ENCODE peak calls at places on chromosomes 7 and 10, in four cellular contexts. P is fibroblast of mammary gland, H is A549, B is AG10803. N is an unnamed sample.

GRCh38 chr10:102431452-102432124 is 786 bp downstream of the CUEDC2 start:
- DNase-seq in H (no peak), P (peak; percentile 58), B (peak; percentile 53), N (peak; percentile 57)

GRCh38 chr7:13908667-13909382 is 80.6 kb downstream of the ETV1 start:
- DNase-seq in H (no peak), P (peak; percentile 29), B (no peak), N (peak; percentile 66)

GRCh38 chr10:5603848-5604170 is 62.6 kb downstream of the ASB13 start:
- DNase-seq in B (no peak), P (no peak), H (no peak), N (no peak)

GRCh38 chr10:10094700-10095099 is 923.0 kb upstream of the CELF2 start:
- DNase-seq in B (no peak), P (peak; percentile 68), H (no peak), N (peak; percentile 45)

GRCh38 chr10:30026578-30026977 is 32.8 kb downstream of the JCAD start:
- DNase-seq in B (no peak), H (no peak), P (no peak), N (no peak)

GRCh38 chr7:149043936-149044335 is 15.6 kb upstream of the PDIA4 start:
- DNase-seq in H (no peak), P (no peak), B (no peak), N (no peak)

GRCh38 chr7:19989906-19990305 is 216.5 kb upstream of the TMEM196 start:
- DNase-seq in B (no peak), H (no peak), P (no peak), N (no peak)

GRCh38 chr10:4780782-4781181 is 45.2 kb upstream of the AKR1E2 start:
- DNase-seq in P (peak; percentile 52), B (peak; percentile 67), H (no peak), N (peak; percentile 53)

GRCh38 chr7:18693401-18693800 is 197.9 kb downstream of the HDAC9 start:
- DNase-seq in H (no peak), P (peak; percentile 94), B (peak; percentile 96), N (peak; percentile 97)

GRCh38 chr10:102628451-102628911 is 15.8 kb upstream of the TRIM8 start:
- DNase-seq in B (no peak), P (peak; percentile 28), H (no peak), N (no peak)

GRCh38 chr10:118106426-118106825 is 59.7 kb upstream of the RAB11FIP2 start:
- DNase-seq in H (no peak), P (peak; percentile 41), B (peak; percentile 37), N (peak; percentile 75)

GRCh38 chr7:157513162-157513621 is 176.4 kb downstream of the DNAJB6 start:
- DNase-seq in H (peak; percentile 21), B (no peak), P (no peak), N (no peak)

GRCh38 chr7:105132335-105132734 is 118.3 kb downstream of the KMT2E start:
- DNase-seq in P (no peak), H (no peak), B (no peak), N (no peak)

GRCh38 chr10:21929070-21929469 is 74.5 kb downstream of the DNAJC1 start:
- DNase-seq in B (no peak), H (no peak), P (no peak), N (peak; percentile 55)

GRCh38 chr7:130996841-130997231 is 262.8 kb upstream of the KLF14 start:
- DNase-seq in B (no peak), P (peak; percentile 32), H (no peak), N (peak; percentile 57)

GRCh38 chr10:22679608-22680007 is 34.8 kb downstream of the PIP4K2A start:
- DNase-seq in P (no peak), B (no peak), H (no peak), N (no peak)

GRCh38 chr7:128347573-128348147 is 4.0 kb upstream of the RBM28 start:
- DNase-seq in P (peak; percentile 53), H (peak; percentile 63), B (peak; percentile 40), N (peak; percentile 67)

GRCh38 chr10:10677479-10677878 is 340.2 kb upstream of the CELF2 start:
- DNase-seq in P (peak; percentile 89), B (peak; percentile 60), H (no peak), N (peak; percentile 88)

GRCh38 chr7:134992626-134993179 is 6.4 kb downstream of the AGBL3 start:
- DNase-seq in P (peak; percentile 17), B (no peak), H (no peak), N (peak; percentile 92)

GRCh38 chr7:117157121-117157870 is 165.6 kb downstream of the WNT2 start:
- DNase-seq in P (peak; percentile 93), B (peak; percentile 98), H (peak; percentile 17), N (peak; percentile 85)

GRCh38 chr10:27319752-27320561 is 79.4 kb upstream of the ACBD5 start:
- DNase-seq in B (peak; percentile 1), H (peak; percentile 16), P (peak; percentile 42), N (peak; percentile 43)

GRCh38 chr7:95906871-95907270 is 134.5 kb downstream of the DYNC1I1 start:
- DNase-seq in B (no peak), P (no peak), H (no peak), N (no peak)

GRCh38 chr7:76506081-76506440 is 4.3 kb upstream of the UPK3B start:
- DNase-seq in P (no peak), H (no peak), B (no peak), N (no peak)

GRCh38 chr7:157674027-157674714 is 337.4 kb downstream of the DNAJB6 start:
- DNase-seq in P (no peak), H (no peak), B (no peak), N (no peak)

GRCh38 chr10:63393050-63393449 is 72.7 kb downstream of the JMJD1C start:
- DNase-seq in H (no peak), P (no peak), B (no peak), N (no peak)

GRCh38 chr7:45136106-45137060 is 21.2 kb upstream of the RAMP3 start:
- DNase-seq in H (peak; percentile 90), B (peak; percentile 70), P (peak; percentile 82), N (peak; percentile 87)

GRCh38 chr7:140458191-140458590 is 21.1 kb downstream of the MKRN1 start:
- DNase-seq in P (no peak), H (no peak), B (no peak), N (no peak)

GRCh38 chr7:66140924-66141323 is 26.3 kb downstream of the CRCP start:
- DNase-seq in B (peak; percentile 85), H (no peak), P (peak; percentile 89), N (peak; percentile 91)

GRCh38 chr10:75472685-75473084 is 41.3 kb downstream of the LRMDA start:
- DNase-seq in B (no peak), P (no peak), H (no peak), N (no peak)

GRCh38 chr10:1747590-1748157 is 10.3 kb upstream of the ADARB2 start:
- DNase-seq in P (no peak), H (no peak), B (no peak), N (no peak)

GRCh38 chr7:83581667-83582435 is 67.1 kb downstream of the SEMA3E start:
- DNase-seq in H (no peak), P (no peak), B (no peak), N (no peak)

GRCh38 chr7:30027065-30027456 is 559 bp upstream of the FKBP14 start:
- DNase-seq in P (peak; percentile 62), B (peak; percentile 25), H (peak; percentile 36), N (peak; percentile 67)

GRCh38 chr10:54470324-54470631 is 330.8 kb downstream of the PCDH15 start:
- DNase-seq in B (no peak), P (no peak), H (no peak), N (no peak)

GRCh38 chr7:80587538-80587937 is 50.9 kb upstream of the CD36 start:
- DNase-seq in P (no peak), H (no peak), B (no peak), N (no peak)

GRCh38 chr10:13944901-13945300 is 358.1 kb downstream of the PRPF18 start:
- DNase-seq in P (no peak), H (no peak), B (no peak), N (no peak)

GRCh38 chr7:157282141-157282801 is 54.5 kb upstream of the DNAJB6 start:
- DNase-seq in B (no peak), H (no peak), P (no peak), N (no peak)

GRCh38 chr10:131912620-131913019 is 11.8 kb downstream of the PPP2R2D start:
- DNase-seq in B (no peak), H (no peak), P (no peak), N (no peak)
- H3K4me3 ChIP-seq in B (no peak overlapping the region), H (no peak overlapping the region), P (no peak overlapping the region), N (no peak overlapping the region)

GRCh38 chr10:49502358-49502757 is 36.6 kb downstream of the ERCC6 start:
- DNase-seq in B (peak; percentile 60), P (peak; percentile 46), H (no peak), N (peak; percentile 47)
- TF ChIP-seq CTCF in B (no peak), P (no peak), H (no peak), N (no peak)

GRCh38 chr7:5596896-5597246 is 173.2 kb upstream of the TNRC18 start:
- DNase-seq in B (no peak), H (no peak), P (no peak), N (no peak)
- H3K4me3 ChIP-seq in B (peak overlapping the region; percentile 88), H (peak overlapping the region; percentile 78), P (peak overlapping the region; percentile 76), N (no peak overlapping the region)

GRCh38 chr7:123749537-123749857 is 694 bp upstream of the WASL start:
- DNase-seq in P (peak; percentile 77), H (peak; percentile 84), B (peak; percentile 64), N (peak; percentile 73)
- TF ChIP-seq CTCF in P (no peak), H (no peak), B (no peak), N (peak; percentile 32)

DNA sequence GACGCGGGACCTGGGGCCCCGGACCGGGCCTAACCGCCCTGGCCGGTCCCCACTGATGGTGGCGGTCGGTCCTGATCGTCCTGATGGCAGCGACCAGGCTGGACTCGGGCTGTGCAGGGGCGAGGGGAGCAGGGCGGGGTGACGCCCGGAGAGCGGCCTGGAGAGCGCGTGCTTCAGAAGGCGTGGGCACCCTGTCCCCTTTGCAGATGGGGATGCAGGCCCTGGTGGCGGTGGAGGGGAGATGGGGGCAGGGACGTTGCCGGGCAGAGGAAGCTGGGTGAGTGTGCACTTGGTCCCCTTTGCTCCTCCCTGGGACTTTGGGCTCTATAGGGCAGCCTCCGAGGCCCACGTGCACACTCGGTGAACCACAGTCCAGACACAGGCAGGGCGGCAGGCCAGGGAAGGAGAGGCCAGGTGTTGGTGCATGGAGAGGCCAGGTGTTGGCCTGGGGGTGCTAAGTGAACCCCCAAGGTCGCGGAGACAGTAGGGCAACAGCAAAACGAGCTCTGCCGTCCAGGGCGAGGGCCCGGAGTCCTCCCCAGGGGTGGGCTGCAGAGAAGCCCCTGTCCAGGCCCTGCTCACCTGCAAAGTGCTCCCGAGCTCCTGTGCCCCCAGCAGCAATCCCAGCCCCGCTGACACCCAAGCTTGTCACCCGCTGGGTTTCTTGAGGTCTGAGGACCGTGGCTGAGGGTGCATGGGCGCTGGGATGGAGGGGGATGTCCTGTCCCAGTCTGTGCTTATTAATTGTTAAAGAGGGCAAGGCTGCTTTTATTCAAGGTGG is 42.3 kb upstream of the FAM20C start:
- DNase-seq in P (peak; percentile 14), H (no peak), B (peak; percentile 12), N (no peak)
- H3K4me3 ChIP-seq in P (peak overlapping the region; percentile 74), H (peak overlapping the region; percentile 45), B (peak overlapping the region; percentile 57), N (peak overlapping the region; percentile 75)

DNA sequence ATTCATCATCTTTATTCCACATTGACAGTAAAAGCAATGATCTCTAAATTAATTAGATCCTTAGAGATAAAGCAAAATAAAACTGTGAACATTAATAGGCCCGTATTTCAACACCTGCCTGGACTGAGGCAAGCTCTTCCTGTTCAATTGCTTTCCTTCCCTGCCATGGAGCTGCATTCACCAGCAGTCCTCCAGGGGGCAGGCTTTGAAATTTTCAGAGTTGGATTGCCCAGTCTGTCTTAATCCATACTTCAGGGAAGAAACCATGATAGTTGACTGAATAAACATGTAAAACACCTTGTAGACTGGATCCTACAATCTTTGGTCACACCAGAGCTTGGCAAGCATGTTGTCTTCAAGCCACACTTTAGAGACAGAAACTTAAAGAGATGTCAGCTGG is 936.6 kb downstream of the NRG3 start:
- DNase-seq in P (peak; percentile 18), H (no peak), B (peak; percentile 3), N (peak; percentile 10)
- TF ChIP-seq CTCF in P (peak; percentile 39), H (no peak), B (peak; percentile 49), N (peak; percentile 42)

N was measured in choroid plexus epithelial cell.